ENCODE peak calls at places on chromosome X, in four cellular contexts. L, Q, H and M are unnamed samples.

GRCh38 chrX:9677098-9677739 is 88.4 kb downstream of the GPR143 start:
- DNase-seq in L (no peak), Q (no peak), H (peak), M (peak)

GRCh38 chrX:20421275-20421674 is 154.6 kb upstream of the RPS6KA3 start:
- DNase-seq in L (no peak), Q (no peak), H (peak), M (peak)

GRCh38 chrX:46547857-46548256 is 2.6 kb upstream of the ZNF674 start:
- DNase-seq in L (no peak), Q (no peak), H (peak), M (peak)

GRCh38 chrX:138345801-138346200 is 365.7 kb downstream of the FGF13 start:
- DNase-seq in L (no peak), Q (no peak), H (no peak), M (no peak)

GRCh38 chrX:85109235-85109634 is 105.6 kb downstream of the APOOL start:
- DNase-seq in L (peak), Q (no peak), H (peak), M (no peak)

GRCh38 chrX:70762285-70762684 is 146.2 kb downstream of the TEX11 start:
- DNase-seq in L (no peak), Q (no peak), H (no peak), M (no peak)

GRCh38 chrX:17580529-17581155 is 156.7 kb upstream of the SCML1 start:
- DNase-seq in L (no peak), Q (no peak), H (peak), M (no peak)

GRCh38 chrX:119477812-119478232 is 9.6 kb downstream of the SLC25A5 start:
- DNase-seq in L (no peak), Q (no peak), H (peak), M (peak)

GRCh38 chrX:997631-998137 is 214.8 kb downstream of the CRLF2 start:
- DNase-seq in L (no peak), Q (no peak), H (no peak), M (no peak)